ENCODE peak calls at places on chromosomes 6 and 20, in nine cellular contexts. One of them, this sample, is unnamed.

GRCh38 chr6:105831321-105831720 is 254.8 kb upstream of the PRDM1 start:
- DNase-seq in NCI-H524: peak
- DNase-seq in kidney epithelial cell: no peak
- DNase-seq in activated CD4-positive, alpha-beta T cell treated with anti-CD3 and anti-CD28 coated beads for 1 hour: no peak
- DNase-seq in Jurkat, Clone E6-1: no peak
- DNase-seq in activated naive CD4-positive, alpha-beta T cell treated with anti-CD3 and anti-CD28 coated beads, Interleukin-2, amount 50 U/mL, for 16 hours: no peak
- DNase-seq in cardiac muscle cell: no peak
- DNase-seq in NCI-H1092 treated with DMSO at 0.1 percent for 48 hours: no peak
- DNase-seq in AG09319: no peak
- DNase-seq in this sample: no peak

GRCh38 chr20:64083380-64084208 is 604 bp downstream of the LKAAEAR1 start:
- DNase-seq in NCI-H524: peak
- DNase-seq in kidney epithelial cell: no peak
- DNase-seq in activated CD4-positive, alpha-beta T cell treated with anti-CD3 and anti-CD28 coated beads for 1 hour: no peak
- DNase-seq in Jurkat, Clone E6-1: peak
- DNase-seq in activated naive CD4-positive, alpha-beta T cell treated with anti-CD3 and anti-CD28 coated beads, Interleukin-2, amount 50 U/mL, for 16 hours: peak
- DNase-seq in cardiac muscle cell: peak
- DNase-seq in NCI-H1092 treated with DMSO at 0.1 percent for 48 hours: peak
- DNase-seq in AG09319: no peak
- DNase-seq in this sample: peak

GRCh38 chr6:158518196-158519127 is 41.4 kb upstream of the TMEM181 start:
- DNase-seq in NCI-H524: peak
- DNase-seq in kidney epithelial cell: no peak
- DNase-seq in activated CD4-positive, alpha-beta T cell treated with anti-CD3 and anti-CD28 coated beads for 1 hour: peak
- DNase-seq in Jurkat, Clone E6-1: peak
- DNase-seq in activated naive CD4-positive, alpha-beta T cell treated with anti-CD3 and anti-CD28 coated beads, Interleukin-2, amount 50 U/mL, for 16 hours: peak
- DNase-seq in cardiac muscle cell: peak
- DNase-seq in NCI-H1092 treated with DMSO at 0.1 percent for 48 hours: peak
- DNase-seq in AG09319: peak
- DNase-seq in this sample: peak

GRCh38 chr6:29723666-29724588 is 693 bp downstream of the HLA-F start:
- DNase-seq in NCI-H524: no peak
- DNase-seq in kidney epithelial cell: no peak
- DNase-seq in activated CD4-positive, alpha-beta T cell treated with anti-CD3 and anti-CD28 coated beads for 1 hour: peak
- DNase-seq in Jurkat, Clone E6-1: no peak
- DNase-seq in activated naive CD4-positive, alpha-beta T cell treated with anti-CD3 and anti-CD28 coated beads, Interleukin-2, amount 50 U/mL, for 16 hours: peak
- DNase-seq in cardiac muscle cell: peak
- DNase-seq in NCI-H1092 treated with DMSO at 0.1 percent for 48 hours: no peak
- DNase-seq in AG09319: no peak
- DNase-seq in this sample: peak

GRCh38 chr6:21144928-21145327 is 448.6 kb upstream of the SOX4 start:
- DNase-seq in NCI-H524: no peak
- DNase-seq in kidney epithelial cell: no peak
- DNase-seq in activated CD4-positive, alpha-beta T cell treated with anti-CD3 and anti-CD28 coated beads for 1 hour: no peak
- DNase-seq in Jurkat, Clone E6-1: no peak
- DNase-seq in activated naive CD4-positive, alpha-beta T cell treated with anti-CD3 and anti-CD28 coated beads, Interleukin-2, amount 50 U/mL, for 16 hours: no peak
- DNase-seq in cardiac muscle cell: no peak
- DNase-seq in NCI-H1092 treated with DMSO at 0.1 percent for 48 hours: no peak
- DNase-seq in AG09319: no peak
- DNase-seq in this sample: no peak

GRCh38 chr20:45092898-45093297 is 8.0 kb downstream of the KCNS1 start:
- DNase-seq in NCI-H524: no peak
- DNase-seq in kidney epithelial cell: no peak
- DNase-seq in activated CD4-positive, alpha-beta T cell treated with anti-CD3 and anti-CD28 coated beads for 1 hour: no peak
- DNase-seq in Jurkat, Clone E6-1: no peak
- DNase-seq in activated naive CD4-positive, alpha-beta T cell treated with anti-CD3 and anti-CD28 coated beads, Interleukin-2, amount 50 U/mL, for 16 hours: no peak
- DNase-seq in cardiac muscle cell: no peak
- DNase-seq in NCI-H1092 treated with DMSO at 0.1 percent for 48 hours: no peak
- DNase-seq in AG09319: no peak
- DNase-seq in this sample: no peak

GRCh38 chr6:128395596-128395995 is 124.8 kb downstream of the PTPRK start:
- DNase-seq in NCI-H524: no peak
- DNase-seq in kidney epithelial cell: no peak
- DNase-seq in activated CD4-positive, alpha-beta T cell treated with anti-CD3 and anti-CD28 coated beads for 1 hour: no peak
- DNase-seq in Jurkat, Clone E6-1: no peak
- DNase-seq in activated naive CD4-positive, alpha-beta T cell treated with anti-CD3 and anti-CD28 coated beads, Interleukin-2, amount 50 U/mL, for 16 hours: no peak
- DNase-seq in cardiac muscle cell: no peak
- DNase-seq in NCI-H1092 treated with DMSO at 0.1 percent for 48 hours: no peak
- DNase-seq in AG09319: no peak
- DNase-seq in this sample: no peak

GRCh38 chr6:167759206-167759605 is 67.5 kb upstream of the AFDN start:
- DNase-seq in NCI-H524: no peak
- DNase-seq in kidney epithelial cell: no peak
- DNase-seq in activated CD4-positive, alpha-beta T cell treated with anti-CD3 and anti-CD28 coated beads for 1 hour: no peak
- DNase-seq in Jurkat, Clone E6-1: no peak
- DNase-seq in activated naive CD4-positive, alpha-beta T cell treated with anti-CD3 and anti-CD28 coated beads, Interleukin-2, amount 50 U/mL, for 16 hours: no peak
- DNase-seq in cardiac muscle cell: no peak
- DNase-seq in NCI-H1092 treated with DMSO at 0.1 percent for 48 hours: no peak
- DNase-seq in AG09319: no peak
- DNase-seq in this sample: no peak

GRCh38 chr6:133964702-133965101 is 11.7 kb downstream of the TBPL1 start:
- DNase-seq in NCI-H524: no peak
- DNase-seq in kidney epithelial cell: no peak
- DNase-seq in activated CD4-positive, alpha-beta T cell treated with anti-CD3 and anti-CD28 coated beads for 1 hour: no peak
- DNase-seq in Jurkat, Clone E6-1: no peak
- DNase-seq in activated naive CD4-positive, alpha-beta T cell treated with anti-CD3 and anti-CD28 coated beads, Interleukin-2, amount 50 U/mL, for 16 hours: no peak
- DNase-seq in cardiac muscle cell: no peak
- DNase-seq in NCI-H1092 treated with DMSO at 0.1 percent for 48 hours: no peak
- DNase-seq in AG09319: no peak
- DNase-seq in this sample: no peak

GRCh38 chr6:108549241-108549640 is 11.5 kb upstream of the FOXO3 start:
- DNase-seq in NCI-H524: no peak
- DNase-seq in kidney epithelial cell: no peak
- DNase-seq in activated CD4-positive, alpha-beta T cell treated with anti-CD3 and anti-CD28 coated beads for 1 hour: no peak
- DNase-seq in Jurkat, Clone E6-1: no peak
- DNase-seq in activated naive CD4-positive, alpha-beta T cell treated with anti-CD3 and anti-CD28 coated beads, Interleukin-2, amount 50 U/mL, for 16 hours: no peak
- DNase-seq in cardiac muscle cell: no peak
- DNase-seq in NCI-H1092 treated with DMSO at 0.1 percent for 48 hours: no peak
- DNase-seq in AG09319: no peak
- DNase-seq in this sample: no peak

GRCh38 chr20:53513489-53514298 is 79.9 kb downstream of the ZNF217 start:
- DNase-seq in NCI-H524: no peak
- DNase-seq in kidney epithelial cell: no peak
- DNase-seq in activated CD4-positive, alpha-beta T cell treated with anti-CD3 and anti-CD28 coated beads for 1 hour: no peak
- DNase-seq in Jurkat, Clone E6-1: no peak
- DNase-seq in activated naive CD4-positive, alpha-beta T cell treated with anti-CD3 and anti-CD28 coated beads, Interleukin-2, amount 50 U/mL, for 16 hours: no peak
- DNase-seq in cardiac muscle cell: no peak
- DNase-seq in NCI-H1092 treated with DMSO at 0.1 percent for 48 hours: no peak
- DNase-seq in AG09319: no peak
- DNase-seq in this sample: no peak

GRCh38 chr6:136945626-136946235 is 23.6 kb downstream of the SLC35D3 start:
- DNase-seq in NCI-H524: no peak
- DNase-seq in kidney epithelial cell: peak
- DNase-seq in activated CD4-positive, alpha-beta T cell treated with anti-CD3 and anti-CD28 coated beads for 1 hour: no peak
- DNase-seq in Jurkat, Clone E6-1: no peak
- DNase-seq in activated naive CD4-positive, alpha-beta T cell treated with anti-CD3 and anti-CD28 coated beads, Interleukin-2, amount 50 U/mL, for 16 hours: no peak
- DNase-seq in cardiac muscle cell: no peak
- DNase-seq in NCI-H1092 treated with DMSO at 0.1 percent for 48 hours: no peak
- DNase-seq in AG09319: no peak
- DNase-seq in this sample: no peak

GRCh38 chr20:33733654-33734576 is 2.1 kb downstream of the ZNF341 start:
- DNase-seq in NCI-H524: no peak
- DNase-seq in kidney epithelial cell: no peak
- DNase-seq in activated CD4-positive, alpha-beta T cell treated with anti-CD3 and anti-CD28 coated beads for 1 hour: no peak
- DNase-seq in Jurkat, Clone E6-1: no peak
- DNase-seq in activated naive CD4-positive, alpha-beta T cell treated with anti-CD3 and anti-CD28 coated beads, Interleukin-2, amount 50 U/mL, for 16 hours: no peak
- DNase-seq in cardiac muscle cell: peak
- DNase-seq in NCI-H1092 treated with DMSO at 0.1 percent for 48 hours: no peak
- DNase-seq in AG09319: peak
- DNase-seq in this sample: no peak

GRCh38 chr20:48767269-48767960 is 60.4 kb downstream of the PREX1 start:
- DNase-seq in NCI-H524: no peak
- DNase-seq in kidney epithelial cell: no peak
- DNase-seq in activated CD4-positive, alpha-beta T cell treated with anti-CD3 and anti-CD28 coated beads for 1 hour: no peak
- DNase-seq in Jurkat, Clone E6-1: no peak
- DNase-seq in activated naive CD4-positive, alpha-beta T cell treated with anti-CD3 and anti-CD28 coated beads, Interleukin-2, amount 50 U/mL, for 16 hours: no peak
- DNase-seq in cardiac muscle cell: no peak
- DNase-seq in NCI-H1092 treated with DMSO at 0.1 percent for 48 hours: no peak
- DNase-seq in AG09319: no peak
- DNase-seq in this sample: no peak

GRCh38 chr20:37651932-37652331 is 41.9 kb upstream of the CTNNBL1 start:
- DNase-seq in NCI-H524: peak
- DNase-seq in kidney epithelial cell: no peak
- DNase-seq in activated CD4-positive, alpha-beta T cell treated with anti-CD3 and anti-CD28 coated beads for 1 hour: no peak
- DNase-seq in Jurkat, Clone E6-1: peak
- DNase-seq in activated naive CD4-positive, alpha-beta T cell treated with anti-CD3 and anti-CD28 coated beads, Interleukin-2, amount 50 U/mL, for 16 hours: peak
- DNase-seq in cardiac muscle cell: peak
- DNase-seq in NCI-H1092 treated with DMSO at 0.1 percent for 48 hours: peak
- DNase-seq in AG09319: no peak
- DNase-seq in this sample: no peak

GRCh38 chr20:60136640-60137411 is 178.6 kb downstream of the CDH26 start:
- DNase-seq in NCI-H524: peak
- DNase-seq in kidney epithelial cell: no peak
- DNase-seq in activated CD4-positive, alpha-beta T cell treated with anti-CD3 and anti-CD28 coated beads for 1 hour: no peak
- DNase-seq in Jurkat, Clone E6-1: peak
- DNase-seq in activated naive CD4-positive, alpha-beta T cell treated with anti-CD3 and anti-CD28 coated beads, Interleukin-2, amount 50 U/mL, for 16 hours: no peak
- DNase-seq in cardiac muscle cell: no peak
- DNase-seq in NCI-H1092 treated with DMSO at 0.1 percent for 48 hours: no peak
- DNase-seq in AG09319: no peak
- DNase-seq in this sample: no peak

GRCh38 chr6:127100510-127101140 is 17.8 kb upstream of the RSPO3 start:
- DNase-seq in NCI-H524: peak
- DNase-seq in kidney epithelial cell: no peak
- DNase-seq in activated CD4-positive, alpha-beta T cell treated with anti-CD3 and anti-CD28 coated beads for 1 hour: no peak
- DNase-seq in Jurkat, Clone E6-1: no peak
- DNase-seq in activated naive CD4-positive, alpha-beta T cell treated with anti-CD3 and anti-CD28 coated beads, Interleukin-2, amount 50 U/mL, for 16 hours: no peak
- DNase-seq in cardiac muscle cell: peak
- DNase-seq in NCI-H1092 treated with DMSO at 0.1 percent for 48 hours: no peak
- DNase-seq in AG09319: no peak
- DNase-seq in this sample: no peak

GRCh38 chr20:19008497-19008896 is 194.9 kb downstream of the SCP2D1 start:
- DNase-seq in NCI-H524: no peak
- DNase-seq in kidney epithelial cell: no peak
- DNase-seq in activated CD4-positive, alpha-beta T cell treated with anti-CD3 and anti-CD28 coated beads for 1 hour: no peak
- DNase-seq in Jurkat, Clone E6-1: no peak
- DNase-seq in activated naive CD4-positive, alpha-beta T cell treated with anti-CD3 and anti-CD28 coated beads, Interleukin-2, amount 50 U/mL, for 16 hours: no peak
- DNase-seq in cardiac muscle cell: no peak
- DNase-seq in NCI-H1092 treated with DMSO at 0.1 percent for 48 hours: no peak
- DNase-seq in AG09319: no peak
- DNase-seq in this sample: no peak

GRCh38 chr6:34459899-34460593 is 5.8 kb upstream of the PACSIN1 start:
- DNase-seq in NCI-H524: peak
- DNase-seq in kidney epithelial cell: no peak
- DNase-seq in activated CD4-positive, alpha-beta T cell treated with anti-CD3 and anti-CD28 coated beads for 1 hour: peak
- DNase-seq in Jurkat, Clone E6-1: peak
- DNase-seq in activated naive CD4-positive, alpha-beta T cell treated with anti-CD3 and anti-CD28 coated beads, Interleukin-2, amount 50 U/mL, for 16 hours: peak
- DNase-seq in cardiac muscle cell: peak
- DNase-seq in NCI-H1092 treated with DMSO at 0.1 percent for 48 hours: peak
- DNase-seq in AG09319: no peak
- DNase-seq in this sample: peak

GRCh38 chr6:131792091-131792496 is 15.7 kb upstream of the ENPP1 start:
- DNase-seq in NCI-H524: no peak
- DNase-seq in kidney epithelial cell: no peak
- DNase-seq in activated CD4-positive, alpha-beta T cell treated with anti-CD3 and anti-CD28 coated beads for 1 hour: no peak
- DNase-seq in Jurkat, Clone E6-1: peak
- DNase-seq in activated naive CD4-positive, alpha-beta T cell treated with anti-CD3 and anti-CD28 coated beads, Interleukin-2, amount 50 U/mL, for 16 hours: no peak
- DNase-seq in cardiac muscle cell: no peak
- DNase-seq in NCI-H1092 treated with DMSO at 0.1 percent for 48 hours: no peak
- DNase-seq in AG09319: no peak
- DNase-seq in this sample: no peak

GRCh38 chr6:92777146-92777740 is 642.1 kb downstream of the EPHA7 start:
- DNase-seq in NCI-H524: peak
- DNase-seq in kidney epithelial cell: peak
- DNase-seq in activated CD4-positive, alpha-beta T cell treated with anti-CD3 and anti-CD28 coated beads for 1 hour: no peak
- DNase-seq in Jurkat, Clone E6-1: peak
- DNase-seq in activated naive CD4-positive, alpha-beta T cell treated with anti-CD3 and anti-CD28 coated beads, Interleukin-2, amount 50 U/mL, for 16 hours: no peak
- DNase-seq in cardiac muscle cell: peak
- DNase-seq in NCI-H1092 treated with DMSO at 0.1 percent for 48 hours: peak
- DNase-seq in AG09319: no peak
- DNase-seq in this sample: no peak

GRCh38 chr20:38870733-38871559 is 55.3 kb upstream of the FAM83D start:
- DNase-seq in NCI-H524: peak
- DNase-seq in kidney epithelial cell: peak
- DNase-seq in activated CD4-positive, alpha-beta T cell treated with anti-CD3 and anti-CD28 coated beads for 1 hour: no peak
- DNase-seq in Jurkat, Clone E6-1: no peak
- DNase-seq in activated naive CD4-positive, alpha-beta T cell treated with anti-CD3 and anti-CD28 coated beads, Interleukin-2, amount 50 U/mL, for 16 hours: no peak
- DNase-seq in cardiac muscle cell: no peak
- DNase-seq in NCI-H1092 treated with DMSO at 0.1 percent for 48 hours: no peak
- DNase-seq in AG09319: no peak
- DNase-seq in this sample: no peak

GRCh38 chr6:37696220-37696840 is 1.4 kb downstream of the MDGA1 start:
- DNase-seq in NCI-H524: peak
- DNase-seq in kidney epithelial cell: no peak
- DNase-seq in activated CD4-positive, alpha-beta T cell treated with anti-CD3 and anti-CD28 coated beads for 1 hour: no peak
- DNase-seq in Jurkat, Clone E6-1: no peak
- DNase-seq in activated naive CD4-positive, alpha-beta T cell treated with anti-CD3 and anti-CD28 coated beads, Interleukin-2, amount 50 U/mL, for 16 hours: peak
- DNase-seq in cardiac muscle cell: peak
- DNase-seq in NCI-H1092 treated with DMSO at 0.1 percent for 48 hours: peak
- DNase-seq in AG09319: no peak
- DNase-seq in this sample: no peak

GRCh38 chr6:143843689-143844405 is 709 bp downstream of the LTV1 start:
- DNase-seq in NCI-H524: no peak
- DNase-seq in kidney epithelial cell: no peak
- DNase-seq in activated CD4-positive, alpha-beta T cell treated with anti-CD3 and anti-CD28 coated beads for 1 hour: no peak
- DNase-seq in Jurkat, Clone E6-1: peak
- DNase-seq in activated naive CD4-positive, alpha-beta T cell treated with anti-CD3 and anti-CD28 coated beads, Interleukin-2, amount 50 U/mL, for 16 hours: no peak
- DNase-seq in cardiac muscle cell: peak
- DNase-seq in NCI-H1092 treated with DMSO at 0.1 percent for 48 hours: no peak
- DNase-seq in AG09319: no peak
- DNase-seq in this sample: no peak

GRCh38 chr20:44683263-44684046 is 31.7 kb upstream of the CCN5 start:
- DNase-seq in NCI-H524: peak
- DNase-seq in kidney epithelial cell: no peak
- DNase-seq in activated CD4-positive, alpha-beta T cell treated with anti-CD3 and anti-CD28 coated beads for 1 hour: peak
- DNase-seq in Jurkat, Clone E6-1: peak
- DNase-seq in activated naive CD4-positive, alpha-beta T cell treated with anti-CD3 and anti-CD28 coated beads, Interleukin-2, amount 50 U/mL, for 16 hours: peak
- DNase-seq in cardiac muscle cell: peak
- DNase-seq in NCI-H1092 treated with DMSO at 0.1 percent for 48 hours: peak
- DNase-seq in AG09319: no peak
- DNase-seq in this sample: peak

GRCh38 chr20:63957004-63957689 is 931 bp upstream of the UCKL1 start:
- DNase-seq in NCI-H524: peak
- DNase-seq in kidney epithelial cell: no peak
- DNase-seq in activated CD4-positive, alpha-beta T cell treated with anti-CD3 and anti-CD28 coated beads for 1 hour: peak
- DNase-seq in Jurkat, Clone E6-1: no peak
- DNase-seq in activated naive CD4-positive, alpha-beta T cell treated with anti-CD3 and anti-CD28 coated beads, Interleukin-2, amount 50 U/mL, for 16 hours: peak
- DNase-seq in cardiac muscle cell: peak
- DNase-seq in NCI-H1092 treated with DMSO at 0.1 percent for 48 hours: peak
- DNase-seq in AG09319: no peak
- DNase-seq in this sample: peak

GRCh38 chr6:26003102-26003694 is 40.6 kb downstream of the TRIM38 start:
- DNase-seq in NCI-H524: peak
- DNase-seq in kidney epithelial cell: no peak
- DNase-seq in activated CD4-positive, alpha-beta T cell treated with anti-CD3 and anti-CD28 coated beads for 1 hour: no peak
- DNase-seq in Jurkat, Clone E6-1: no peak
- DNase-seq in activated naive CD4-positive, alpha-beta T cell treated with anti-CD3 and anti-CD28 coated beads, Interleukin-2, amount 50 U/mL, for 16 hours: peak
- DNase-seq in cardiac muscle cell: peak
- DNase-seq in NCI-H1092 treated with DMSO at 0.1 percent for 48 hours: peak
- DNase-seq in AG09319: no peak
- DNase-seq in this sample: peak